ENCODE peak calls at places on chromosomes 4 and X, in six cellular contexts. R, N, Q, Y, F and M are unnamed samples.
A peak's percentile ranks its signal among the peaks of the same experiment; 100 is the strongest.

GRCh38 chr4:98358630-98359248 is 97.6 kb downstream of the RAP1GDS1 start:
- DNase-seq in R (no peak), N (no peak), Q (no peak), Y (no peak), F (no peak), M (no peak)

GRCh38 chr4:148004228-148004813 is 272.4 kb downstream of the ARHGAP10 start:
- DNase-seq in R (peak; percentile 39), N (peak; percentile 54), Q (peak; percentile 57), Y (peak; percentile 25), F (no peak), M (no peak)

GRCh38 chrX:8191022-8191421 is 20.0 kb upstream of the VCX2 start:
- DNase-seq in R (no peak), N (no peak), Q (no peak), Y (no peak), F (no peak), M (no peak)

GRCh38 chr4:13093170-13093569 is 391.0 kb downstream of the RAB28 start:
- DNase-seq in R (no peak), N (no peak), Q (peak; percentile 29), Y (no peak), F (no peak), M (no peak)

GRCh38 chrX:123277347-123277746 is 93.3 kb downstream of the GRIA3 start:
- DNase-seq in R (no peak), N (no peak), Q (no peak), Y (no peak), F (no peak), M (no peak)

GRCh38 chrX:108399427-108400165 is 38.6 kb downstream of the COL4A6 start:
- DNase-seq in R (no peak), N (no peak), Q (no peak), Y (no peak), F (no peak), M (no peak)

GRCh38 chr4:68724922-68725321 is 54.5 kb upstream of the UGT2B15 start:
- DNase-seq in R (no peak), N (no peak), Q (no peak), Y (no peak), F (no peak), M (no peak)

GRCh38 chrX:40864972-40865371 is 129.6 kb upstream of the MED14 start:
- DNase-seq in R (no peak), N (no peak), Q (no peak), Y (no peak), F (no peak), M (no peak)

GRCh38 chrX:45322820-45323219 is 122.1 kb upstream of the DIPK2B start:
- DNase-seq in R (no peak), N (no peak), Q (no peak), Y (no peak), F (no peak), M (no peak)

GRCh38 chr4:99615210-99615834 is 40.7 kb downstream of the MTTP start:
- DNase-seq in R (no peak), N (no peak), Q (peak; percentile 39), Y (no peak), F (no peak), M (no peak)

GRCh38 chr4:181569553-181569952 is 673.6 kb upstream of the TENM3 start:
- DNase-seq in R (no peak), N (no peak), Q (no peak), Y (no peak), F (no peak), M (no peak)

GRCh38 chrX:13693341-13693871 is 4.5 kb downstream of the RAB9A start:
- DNase-seq in R (no peak), N (no peak), Q (no peak), Y (no peak), F (no peak), M (no peak)

GRCh38 chr4:92231511-92231910 is 72.3 kb upstream of the GRID2 start:
- DNase-seq in R (no peak), N (no peak), Q (no peak), Y (no peak), F (no peak), M (no peak)

GRCh38 chr4:53716471-53717063 is 125.3 kb upstream of the LNX1 start:
- DNase-seq in R (no peak), N (no peak), Q (no peak), Y (no peak), F (no peak), M (no peak)

GRCh38 chrX:154349979-154350378 is 24.5 kb downstream of the FLNA start:
- DNase-seq in R (peak; percentile 17), N (no peak), Q (no peak), Y (no peak), F (no peak), M (peak; percentile 26)

GRCh38 chrX:46298821-46299220 is 246.4 kb downstream of the ZNF674 start:
- DNase-seq in R (no peak), N (no peak), Q (no peak), Y (no peak), F (no peak), M (no peak)

GRCh38 chr4:152896819-152897218 is 39.3 kb upstream of the FHDC1 start:
- DNase-seq in R (no peak), N (no peak), Q (no peak), Y (no peak), F (no peak), M (no peak)

GRCh38 chrX:153459976-153460375 is 10.4 kb downstream of the HAUS7 start:
- DNase-seq in R (no peak), N (no peak), Q (peak; percentile 12), Y (no peak), F (no peak), M (no peak)

GRCh38 chr4:2095236-2096072 is 36.3 kb downstream of the NAT8L start:
- DNase-seq in R (no peak), N (no peak), Q (no peak), Y (no peak), F (no peak), M (no peak)

GRCh38 chr4:42150653-42151567 is 1.5 kb downstream of the BEND4 start:
- DNase-seq in R (no peak), N (no peak), Q (no peak), Y (no peak), F (no peak), M (no peak)

GRCh38 chr4:184818216-184818564 is 7.6 kb downstream of the ACSL1 start:
- DNase-seq in R (no peak), N (no peak), Q (no peak), Y (no peak), F (no peak), M (no peak)

GRCh38 chr4:793941-794621 is 31.8 kb downstream of the CPLX1 start:
- DNase-seq in R (no peak), N (no peak), Q (no peak), Y (no peak), F (no peak), M (no peak)

GRCh38 chrX:136295380-136295779 is 5.4 kb upstream of the ADGRG4 start:
- DNase-seq in R (no peak), N (no peak), Q (no peak), Y (no peak), F (no peak), M (no peak)

GRCh38 chrX:134803551-134804183 is 145.4 kb upstream of the PLAC1 start:
- DNase-seq in R (no peak), N (no peak), Q (no peak), Y (no peak), F (no peak), M (no peak)

GRCh38 chrX:134807039-134807729 is 148.9 kb upstream of the PLAC1 start:
- DNase-seq in R (peak; percentile 88), N (peak; percentile 87), Q (peak; percentile 90), Y (peak; percentile 82), F (peak; percentile 56), M (peak; percentile 84)

GRCh38 chrX:134803060-134803459 is 144.8 kb upstream of the PLAC1 start:
- DNase-seq in R (no peak), N (no peak), Q (no peak), Y (no peak), F (no peak), M (no peak)

GRCh38 chrX:134806707-134807038 is 148.4 kb upstream of the PLAC1 start:
- DNase-seq in R (no peak), N (no peak), Q (no peak), Y (no peak), F (no peak), M (no peak)

GRCh38 chrX:134804779-134805178 is 146.5 kb upstream of the PLAC1 start:
- DNase-seq in R (no peak), N (no peak), Q (no peak), Y (no peak), F (no peak), M (no peak)
- H3K27ac ChIP-seq in R (no peak overlapping the region), N (no peak overlapping the region), Q (no peak overlapping the region), Y (no peak overlapping the region), F (peak overlapping the region; percentile 7), M (no peak overlapping the region)

GRCh38 chr4:36509816-36510215 is 228.4 kb downstream of the DTHD1 start:
- DNase-seq in R (no peak), N (no peak), Q (no peak), Y (no peak), F (no peak), M (no peak)

GRCh38 chr4:36511785-36512184 is 230.4 kb downstream of the DTHD1 start:
- DNase-seq in R (no peak), N (no peak), Q (no peak), Y (no peak), F (no peak), M (no peak)

DNA sequence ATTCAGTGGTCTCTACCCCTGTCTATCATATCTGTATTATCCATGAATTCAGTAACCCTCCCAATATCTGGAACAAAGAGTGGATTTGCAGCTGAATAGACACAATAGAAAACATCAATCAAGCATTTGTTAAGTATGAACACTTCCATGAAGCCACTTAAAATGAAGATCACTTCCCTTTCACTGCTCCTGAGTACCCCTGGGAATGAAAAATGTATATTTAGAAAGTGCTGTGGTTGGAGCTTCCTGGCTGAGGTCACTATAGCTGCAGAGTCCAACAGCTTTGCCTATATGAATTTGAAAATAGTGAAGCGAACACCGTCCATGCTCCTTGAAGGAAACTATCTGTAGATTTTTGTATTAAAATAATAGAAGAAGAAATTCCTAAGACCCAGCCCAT is 227.0 kb downstream of the DTHD1 start:
- DNase-seq in R (no peak), N (no peak), Q (no peak), Y (no peak), F (no peak), M (no peak)
- H3K9me3 ChIP-seq in R (no peaks in the 10 kb centered on the region), N (no peaks in the 10 kb centered on the region), Q (no peaks in the 10 kb centered on the region), Y (no peaks in the 10 kb centered on the region), F (no peaks in the 10 kb centered on the region), M (no peaks in the 10 kb centered on the region)

DNA sequence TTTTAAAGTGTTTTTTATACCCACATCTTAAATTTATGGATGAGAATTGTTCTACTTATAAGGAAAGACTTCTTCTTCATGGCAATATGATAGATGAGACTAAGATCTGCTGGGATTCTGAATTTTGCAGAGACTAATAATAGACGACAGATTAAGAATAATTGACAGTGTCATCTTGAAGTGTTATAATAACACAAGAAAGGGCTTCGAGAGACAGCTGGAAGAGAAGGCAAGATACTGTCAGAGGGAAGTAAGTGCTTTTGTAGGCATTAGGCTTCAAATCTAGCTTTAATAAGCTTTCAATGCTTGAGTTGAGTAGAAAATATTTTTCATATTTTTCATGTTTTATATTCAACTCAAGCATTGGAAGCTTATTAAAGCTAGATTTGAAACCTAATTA is 797.6 kb upstream of the PABPC4L start:
- DNase-seq in R (no peak), N (no peak), Q (no peak), Y (no peak), F (no peak), M (no peak)
- H3K4me1 ChIP-seq in R (no peaks in the 10 kb centered on the region), N (no peaks in the 10 kb centered on the region), Q (no peaks in the 10 kb centered on the region), Y (no peaks in the 10 kb centered on the region), F (no peaks in the 10 kb centered on the region), M (no peaks in the 10 kb centered on the region)

DNA sequence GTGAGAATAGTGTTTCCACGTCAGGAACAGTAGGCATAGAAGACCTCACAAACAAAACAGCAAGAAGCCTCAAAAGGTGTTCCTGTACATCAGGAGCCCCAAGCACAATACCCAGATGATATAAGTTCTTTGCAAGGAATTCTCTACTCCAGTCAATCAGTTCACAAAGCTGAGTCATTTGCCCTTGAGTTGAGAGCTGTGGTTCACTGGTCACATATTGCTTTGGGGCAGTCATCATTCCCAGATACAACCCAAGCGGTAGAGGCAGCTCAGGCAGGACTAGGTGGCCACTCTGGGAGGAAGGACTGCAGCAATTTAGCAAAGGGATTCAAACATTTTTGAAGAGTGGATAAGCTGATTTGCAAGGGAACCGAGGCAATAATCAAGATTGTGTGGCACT is 551.5 kb upstream of the ZFP42 start:
- DNase-seq in R (no peak), N (no peak), Q (no peak), Y (no peak), F (no peak), M (no peak)
- H3K27ac ChIP-seq in R (no peak overlapping the region), N (no peak overlapping the region), Q (no peak overlapping the region), Y (no peak overlapping the region), F (no peak overlapping the region), M (no peak overlapping the region)